ENCODE peak calls at places on chromosome 3, in eight cellular contexts. J is T-helper 2 cell; C is DMS 273 treated with DMSO at 0.1 percent for 48 hours; E is ovary; M is activated CD4-positive, alpha-beta T cell treated with anti-CD3 and anti-CD28 coated beads, Interleukin-2, amount 50 U/mL, for 48 hours; R is CD4-positive, CD25-positive, alpha-beta regulatory T cell; I is mesendoderm; V is renal cortical epithelial cell. D is an unnamed sample.

GRCh38 chr3:148203263-148204010 is 494.3 kb upstream of the AGTR1 start:
- DNase-seq in E (no peak), C (no peak), I (peak), V (no peak), M (no peak), J (no peak), R (no peak), D (no peak)

GRCh38 chr3:57007513-57008415 is 52.7 kb upstream of the SPATA12 start:
- DNase-seq in C (no peak), E (peak), J (no peak), M (no peak), I (peak), R (peak), V (peak), D (no peak)

GRCh38 chr3:69890094-69890493 is 109.4 kb upstream of the SAMMSON start:
- DNase-seq in C (no peak), E (no peak), J (no peak), I (no peak), R (no peak), V (peak), M (no peak), D (peak)

GRCh38 chr3:110126065-110126464 is 788.7 kb upstream of the DPPA4 start:
- DNase-seq in I (no peak), E (no peak), V (no peak), C (no peak), J (no peak), M (no peak), R (no peak), D (no peak)

GRCh38 chr3:53846134-53846850 is at the start of the genes CHDH and IL17RB:
- DNase-seq in I (peak), C (no peak), R (no peak), J (no peak), E (peak), M (peak), V (no peak), D (peak)

GRCh38 chr3:184477940-184478339 is 83.6 kb upstream of the EPHB3 start:
- DNase-seq in J (no peak), R (no peak), E (no peak), V (no peak), M (no peak), C (no peak), I (no peak), D (no peak)

GRCh38 chr3:170007031-170007663 is 30.6 kb upstream of the GPR160 start:
- DNase-seq in E (no peak), J (no peak), V (peak), C (no peak), I (no peak), M (peak), R (peak), D (no peak)

GRCh38 chr3:4588410-4588809 is 95.3 kb downstream of the ITPR1 start:
- DNase-seq in C (peak), J (no peak), R (no peak), E (no peak), M (no peak), I (no peak), V (peak), D (peak)

GRCh38 chr3:140593766-140594165 is 84.1 kb upstream of the TRIM42 start:
- DNase-seq in E (no peak), R (no peak), J (no peak), C (no peak), I (no peak), V (no peak), M (no peak), D (no peak)

GRCh38 chr3:141415959-141416358 is 47.7 kb downstream of the ZBTB38 start:
- DNase-seq in I (no peak), C (no peak), M (no peak), J (no peak), V (no peak), E (no peak), R (no peak), D (no peak)

D was measured in RKO.